ENCODE peak calls at places on chromosomes 4 and X, in seven cellular contexts. R is activated naive CD8-positive, alpha-beta T cell treated with anti-CD3 and anti-CD28 coated beads, Interleukin-2, amount 50 U/mL, for 24 hours; C is NCI-H510A treated with DMSO at 0.1 percent for 48 hours; D is LHCN-M2; Q is aorta; E is caudate nucleus; H is HEK293T. B is an unnamed sample.

GRCh38 chr4:54228064-54228527 is 997 bp upstream of the PDGFRA start:
- DNase-seq in R (peak), C (peak), D (peak), Q (peak), E (peak), H (peak), B (no peak)

GRCh38 chrX:130296743-130297142 is 28.0 kb upstream of the ZNF280C start:
- DNase-seq in R (no peak), C (no peak), D (no peak), Q (no peak), E (no peak), H (no peak), B (peak)

GRCh38 chr4:86791126-86791525 is 58.1 kb downstream of the SLC10A6 start:
- DNase-seq in R (no peak), C (no peak), D (peak), Q (no peak), E (no peak), H (no peak), B (no peak)

GRCh38 chrX:150767475-150768131 is 74.4 kb downstream of the MTMR1 start:
- DNase-seq in R (no peak), C (no peak), D (peak), Q (no peak), E (no peak), H (no peak), B (no peak)

GRCh38 chr4:143921160-143921559 is 15.8 kb upstream of the GYPE start:
- DNase-seq in R (no peak), C (no peak), D (no peak), Q (no peak), E (no peak), H (no peak), B (no peak)

GRCh38 chr4:146059865-146060264 is 115.7 kb upstream of the LSM6 start:
- DNase-seq in R (peak), C (no peak), D (no peak), Q (no peak), E (no peak), H (no peak), B (no peak)

GRCh38 chrX:57519578-57520118 is 72.2 kb upstream of the ZXDB start:
- DNase-seq in R (no peak), C (no peak), D (no peak), Q (no peak), E (no peak), H (no peak), B (no peak)

GRCh38 chrX:100928660-100929613 is at the start of gene XKRX:
- DNase-seq in R (peak), C (peak), D (no peak), Q (peak), E (peak), H (peak), B (peak)

GRCh38 chr4:55447826-55448225 is 52.1 kb downstream of the TMEM165 start:
- DNase-seq in R (no peak), C (no peak), D (peak), Q (no peak), E (no peak), H (no peak), B (peak)

GRCh38 chr4:106587558-106587957 is 219.0 kb upstream of the GIMD1 start:
- DNase-seq in R (no peak), C (peak), D (peak), Q (no peak), E (no peak), H (peak), B (peak)

GRCh38 chrX:137684591-137684990 is 118.7 kb downstream of the ZIC3 start:
- DNase-seq in R (no peak), C (no peak), D (no peak), Q (no peak), E (no peak), H (no peak), B (no peak)

B was measured in endothelial cell of umbilical vein.